ENCODE peak calls at places on chromosomes 11 and 22, in nine cellular contexts. F is fibroblast of lung, G is transverse colon, N is WERI-Rb-1, A is lung, L is right lobe of liver, E is HAP-1, C is H9, S is esophagus squamous epithelium. W is an unnamed sample.

GRCh38 chr11:106329273-106330018 is 252.0 kb downstream of the AASDHPPT start:
- DNase-seq in C (no peak), L (no peak), E (no peak), S (no peak), N (no peak), A (no peak), G (no peak), F (no peak), W (no peak)

GRCh38 chr11:20443596-20443995 is 56.1 kb downstream of the PRMT3 start:
- DNase-seq in E (peak; percentile 22), S (no peak), G (no peak), N (no peak), F (peak; percentile 5), L (no peak), C (no peak), A (no peak), W (no peak)

GRCh38 chr22:23179381-23180294 is 671 bp upstream of the BCR start:
- DNase-seq in F (no peak), S (no peak), G (peak; percentile 34), C (no peak), L (peak; percentile 64), A (no peak), E (no peak), N (no peak), W (no peak)

GRCh38 chr11:113874920-113875413 is 405 bp downstream of the USP28 start:
- DNase-seq in S (no peak), E (no peak), F (no peak), G (no peak), L (no peak), N (no peak), C (no peak), A (no peak), W (no peak)

GRCh38 chr22:45009881-45010531 is at the start of gene PHF21B:
- DNase-seq in E (peak; percentile 90), A (no peak), N (peak; percentile 90), F (peak; percentile 40), L (no peak), G (no peak), S (no peak), C (peak; percentile 82), W (no peak)

GRCh38 chr11:93984205-93984586 is 37.0 kb upstream of the HEPHL1 start:
- DNase-seq in E (no peak), G (no peak), A (no peak), N (no peak), C (no peak), S (no peak), F (peak; percentile 20), L (no peak), W (no peak)

GRCh38 chr11:45210846-45211245 is 64.4 kb downstream of the PRDM11 start:
- DNase-seq in G (no peak), L (no peak), S (no peak), A (no peak), E (no peak), N (no peak), C (no peak), F (no peak), W (no peak)

GRCh38 chr22:45216133-45217003 is 24.3 kb downstream of the KIAA0930 start:
- DNase-seq in S (no peak), L (peak; percentile 17), N (no peak), A (no peak), C (peak; percentile 64), E (no peak), G (no peak), F (peak; percentile 29), W (no peak)

GRCh38 chr11:44939673-44940072 is 11.0 kb downstream of the TP53I11 start:
- DNase-seq in S (no peak), F (no peak), A (no peak), L (no peak), N (peak; percentile 11), C (peak; percentile 69), G (no peak), E (peak; percentile 38), W (no peak)

GRCh38 chr11:29310016-29310415 is 706.8 kb downstream of the KCNA4 start:
- DNase-seq in F (peak; percentile 96), N (no peak), A (no peak), S (no peak), E (no peak), G (no peak), C (no peak), L (no peak), W (no peak)

GRCh38 chr22:29635734-29636357 is 32.4 kb downstream of the NF2 start:
- DNase-seq in E (no peak), A (no peak), G (no peak), F (peak; percentile 69), C (no peak), L (no peak), S (no peak), N (peak; percentile 20), W (no peak)

GRCh38 chr11:12764187-12764914 is 90.1 kb downstream of the TEAD1 start:
- DNase-seq in L (no peak), S (no peak), A (no peak), C (no peak), G (no peak), N (peak; percentile 44), F (no peak), E (no peak), W (no peak)

GRCh38 chr11:32610926-32611325 is 27.3 kb downstream of the EIF3M start:
- DNase-seq in C (no peak), E (no peak), G (no peak), A (no peak), N (no peak), L (no peak), S (no peak), F (no peak), W (no peak)

GRCh38 chr11:2898366-2899079 is 12.9 kb upstream of the CDKN1C start:
- DNase-seq in C (no peak), G (peak; percentile 63), L (peak; percentile 68), F (peak; percentile 90), S (no peak), E (no peak), N (no peak), A (peak; percentile 79), W (no peak)

GRCh38 chr22:27972732-27973698 is 54.0 kb upstream of the PITPNB start:
- DNase-seq in L (no peak), S (no peak), N (no peak), F (peak; percentile 45), G (no peak), E (no peak), C (no peak), A (no peak), W (no peak)

GRCh38 chr11:60810151-60810550 is 25.0 kb downstream of the MS4A10 start:
- DNase-seq in S (no peak), E (no peak), A (no peak), N (no peak), F (no peak), G (no peak), L (no peak), C (no peak), W (no peak)

GRCh38 chr11:133137939-133138338 is 394.4 kb downstream of the OPCML start:
- DNase-seq in C (no peak), N (no peak), F (no peak), G (no peak), L (no peak), E (no peak), A (no peak), S (no peak), W (no peak)
- H3K9me3 ChIP-seq in C (no peaks in the 10 kb centered on the region), N (no peaks in the 10 kb centered on the region), F (no peaks in the 10 kb centered on the region), G (no peaks in the 10 kb centered on the region), L (no peaks in the 10 kb centered on the region), E (no peaks in the 10 kb centered on the region), A (no peaks in the 10 kb centered on the region), S (no peaks in the 10 kb centered on the region), W (no peaks in the 10 kb centered on the region)

GRCh38 chr22:49658902-49659280 is 168.8 kb downstream of the BRD1 start:
- DNase-seq in F (no peak), S (no peak), A (no peak), N (peak; percentile 6), L (no peak), E (peak; percentile 4), C (no peak), G (no peak), W (peak; percentile 11)

GRCh38 chr22:49659281-49659923 is 168.3 kb downstream of the BRD1 start:
- DNase-seq in A (no peak), E (peak; percentile 5), F (no peak), S (no peak), C (peak; percentile 27), N (peak; percentile 4), G (peak; percentile 4), L (no peak), W (peak; percentile 43)

GRCh38 chr22:49659924-49660315 is 167.8 kb downstream of the BRD1 start:
- DNase-seq in F (no peak), C (peak; percentile 24), N (peak; percentile 2), L (no peak), G (no peak), E (peak; percentile 4), A (no peak), S (no peak), W (peak; percentile 41)

GRCh38 chr22:49660794-49661781 is 166.6 kb downstream of the BRD1 start:
- DNase-seq in N (no peak), C (peak; percentile 24), G (peak; percentile 1), S (no peak), E (peak; percentile 4), L (no peak), F (no peak), A (no peak), W (no peak)

GRCh38 chr22:49660321-49660720 is 167.4 kb downstream of the BRD1 start:
- DNase-seq in E (no peak), G (no peak), F (no peak), A (no peak), C (peak; percentile 21), S (no peak), L (no peak), N (peak; percentile 2), W (no peak)
- H3K9me3 ChIP-seq in E (peaks cover 10% of the 10 kb centered on the region), G (no peaks in the 10 kb centered on the region), F (no peaks in the 10 kb centered on the region), A (peaks cover 6% of the 10 kb centered on the region), C (no peaks in the 10 kb centered on the region), S (no peaks in the 10 kb centered on the region), L (no peaks in the 10 kb centered on the region), N (no peaks in the 10 kb centered on the region), W (no peaks in the 10 kb centered on the region)

DNA sequence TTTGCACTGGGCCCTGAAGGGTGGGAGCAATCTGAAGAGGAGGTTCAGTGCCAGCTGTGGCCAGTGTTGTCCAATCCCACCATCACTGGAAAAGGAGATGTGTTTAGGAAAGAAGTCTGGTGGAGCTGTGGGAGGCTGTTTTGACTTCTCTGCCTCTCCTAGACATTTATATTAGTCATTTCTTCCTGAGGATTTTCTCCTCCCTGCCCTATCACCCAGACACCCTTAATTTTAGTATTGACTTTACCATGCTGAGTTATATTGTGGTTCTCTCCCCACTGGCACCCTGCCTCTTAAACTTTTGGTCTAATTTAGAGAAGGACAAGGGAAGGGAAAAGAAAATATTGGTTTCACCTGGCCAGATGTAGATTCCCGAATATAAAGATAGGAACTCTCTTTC is 159.1 kb downstream of the WNT11 start:
- DNase-seq in L (no peak), S (no peak), F (peak; percentile 33), G (no peak), C (no peak), N (no peak), A (no peak), E (no peak), W (no peak)
- H3K9me3 ChIP-seq in L (no peaks in the 10 kb centered on the region), S (no peaks in the 10 kb centered on the region), F (no peaks in the 10 kb centered on the region), G (no peaks in the 10 kb centered on the region), C (peaks cover 17% of the 10 kb centered on the region), N (peaks cover 3% of the 10 kb centered on the region), A (no peaks in the 10 kb centered on the region), E (peaks cover 4% of the 10 kb centered on the region), W (no peaks in the 10 kb centered on the region)

DNA sequence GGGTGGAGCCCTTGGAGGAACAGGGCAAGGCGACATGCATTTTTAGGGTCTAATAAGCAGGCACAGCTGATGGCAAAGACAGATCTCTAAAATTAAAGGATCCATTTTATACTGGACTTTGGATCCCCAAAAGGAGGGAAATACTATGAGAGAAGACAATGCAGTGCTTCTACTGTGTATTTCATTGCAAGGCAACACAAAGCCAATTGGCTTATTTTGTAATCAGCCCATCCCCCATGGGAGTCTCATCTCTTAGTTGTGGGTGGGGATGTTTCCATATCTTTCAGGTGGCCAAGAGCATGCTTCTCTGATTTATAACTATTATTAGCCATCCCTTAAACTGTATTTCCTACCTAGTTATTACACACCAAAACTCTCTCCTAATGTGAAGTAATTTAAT is 18.5 kb upstream of the EI24 start:
- DNase-seq in L (no peak), G (no peak), N (no peak), S (no peak), F (no peak), E (no peak), A (no peak), C (no peak), W (no peak)
- H3K9me3 ChIP-seq in L (peaks cover 12% of the 10 kb centered on the region), G (peaks cover 20% of the 10 kb centered on the region), N (peaks cover 27% of the 10 kb centered on the region), S (peaks cover 22% of the 10 kb centered on the region), F (no peaks in the 10 kb centered on the region), E (no peaks in the 10 kb centered on the region), A (peaks cover 17% of the 10 kb centered on the region), C (peaks cover 25% of the 10 kb centered on the region), W (peaks cover 18% of the 10 kb centered on the region)